ENCODE peak calls at places on chromosomes 1 and 21, in six cellular contexts. One of them, this sample, is unnamed.

GRCh38 chr21:27424601-27425000 is 457.7 kb upstream of the ADAMTS5 start:
- DNase-seq in K562: no peak
- DNase-seq in GM12878: no peak
- DNase-seq in SK-N-SH: no peak
- DNase-seq in H1: no peak
- DNase-seq in HepG2: no peak
- DNase-seq in this sample: no peak

GRCh38 chr1:164855930-164856329 is 296.9 kb downstream of the PBX1 start:
- DNase-seq in H1: no peak
- DNase-seq in SK-N-SH: no peak
- DNase-seq in HepG2: no peak
- DNase-seq in GM12878: no peak
- DNase-seq in K562: no peak
- DNase-seq in this sample: no peak

GRCh38 chr1:243493156-243494129 is 237.6 kb downstream of the SDCCAG8 start:
- DNase-seq in H1: no peak
- DNase-seq in HepG2: no peak
- DNase-seq in GM12878: no peak
- DNase-seq in K562: no peak
- DNase-seq in SK-N-SH: peak; percentile 61
- DNase-seq in this sample: no peak

GRCh38 chr21:37045139-37045538 is 27.7 kb downstream of the PIGP start:
- DNase-seq in K562: no peak
- DNase-seq in SK-N-SH: no peak
- DNase-seq in HepG2: no peak
- DNase-seq in H1: no peak
- DNase-seq in GM12878: no peak
- DNase-seq in this sample: peak; percentile 35

GRCh38 chr1:222767152-222767571 is 30.2 kb downstream of the FAM177B start:
- DNase-seq in H1: no peak
- DNase-seq in K562: no peak
- DNase-seq in SK-N-SH: no peak
- DNase-seq in GM12878: no peak
- DNase-seq in HepG2: no peak
- DNase-seq in this sample: no peak

GRCh38 chr1:7503691-7504437 is 267.2 kb upstream of the VAMP3 start:
- DNase-seq in K562: no peak
- DNase-seq in GM12878: no peak
- DNase-seq in SK-N-SH: no peak
- DNase-seq in H1: no peak
- DNase-seq in HepG2: no peak
- DNase-seq in this sample: no peak

GRCh38 chr1:165894591-165894990 is 67.2 kb downstream of the UCK2 start:
- DNase-seq in HepG2: no peak
- DNase-seq in K562: no peak
- DNase-seq in H1: no peak
- DNase-seq in GM12878: no peak
- DNase-seq in SK-N-SH: no peak
- DNase-seq in this sample: no peak

GRCh38 chr21:42973309-42973990 is 912 bp upstream of the PKNOX1 start:
- DNase-seq in HepG2: no peak
- DNase-seq in K562: no peak
- DNase-seq in H1: no peak
- DNase-seq in SK-N-SH: no peak
- DNase-seq in GM12878: no peak
- DNase-seq in this sample: no peak

GRCh38 chr1:57124768-57125446 is 159.1 kb upstream of the C8B start:
- DNase-seq in HepG2: no peak
- DNase-seq in K562: no peak
- DNase-seq in SK-N-SH: no peak
- DNase-seq in GM12878: no peak
- DNase-seq in H1: no peak
- DNase-seq in this sample: no peak

GRCh38 chr1:1352784-1353388 is 3.7 kb upstream of the DVL1 start:
- DNase-seq in H1: no peak
- DNase-seq in HepG2: no peak
- DNase-seq in SK-N-SH: no peak
- DNase-seq in GM12878: no peak
- DNase-seq in K562: no peak
- DNase-seq in this sample: no peak

GRCh38 chr21:30668776-30669175 is 26.1 kb downstream of the KRTAP20-3 start:
- DNase-seq in GM12878: no peak
- DNase-seq in K562: no peak
- DNase-seq in SK-N-SH: no peak
- DNase-seq in HepG2: no peak
- DNase-seq in H1: no peak
- DNase-seq in this sample: no peak

GRCh38 chr1:88327391-88328267 is 356.4 kb upstream of the PKN2 start:
- DNase-seq in K562: no peak
- DNase-seq in H1: no peak
- DNase-seq in GM12878: no peak
- DNase-seq in HepG2: peak; percentile 64
- DNase-seq in SK-N-SH: no peak
- DNase-seq in this sample: no peak

GRCh38 chr1:70990460-70991253 is 57.0 kb downstream of the PTGER3 start:
- DNase-seq in SK-N-SH: no peak
- DNase-seq in GM12878: no peak
- DNase-seq in H1: no peak
- DNase-seq in K562: no peak
- DNase-seq in HepG2: no peak
- DNase-seq in this sample: no peak

GRCh38 chr1:96715482-96715881 is 6.1 kb upstream of the PTBP2 start:
- DNase-seq in GM12878: no peak
- DNase-seq in SK-N-SH: no peak
- DNase-seq in K562: no peak
- DNase-seq in HepG2: no peak
- DNase-seq in H1: no peak
- DNase-seq in this sample: no peak

GRCh38 chr1:11188381-11188780 is 774 bp upstream of the ANGPTL7 start:
- DNase-seq in HepG2: no peak
- DNase-seq in GM12878: no peak
- DNase-seq in H1: no peak
- DNase-seq in K562: no peak
- DNase-seq in SK-N-SH: no peak
- DNase-seq in this sample: no peak

GRCh38 chr1:58929667-58930325 is 145.9 kb upstream of the JUN start:
- DNase-seq in H1: no peak
- DNase-seq in HepG2: no peak
- DNase-seq in GM12878: no peak
- DNase-seq in SK-N-SH: no peak
- DNase-seq in K562: peak; percentile 57
- DNase-seq in this sample: no peak

GRCh38 chr1:33152685-33153432 is 29.0 kb downstream of the TRIM62 start:
- DNase-seq in K562: no peak
- DNase-seq in H1: peak; percentile 70
- DNase-seq in HepG2: peak; percentile 10
- DNase-seq in SK-N-SH: peak; percentile 72
- DNase-seq in GM12878: no peak
- DNase-seq in this sample: no peak

GRCh38 chr1:45945426-45945825 is 142.0 kb downstream of the MAST2 start:
- DNase-seq in K562: no peak
- DNase-seq in SK-N-SH: no peak
- DNase-seq in GM12878: no peak
- DNase-seq in HepG2: no peak
- DNase-seq in H1: no peak
- DNase-seq in this sample: no peak

GRCh38 chr21:34945288-34945687 is 103.8 kb downstream of the RUNX1 start:
- DNase-seq in SK-N-SH: no peak
- DNase-seq in H1: no peak
- DNase-seq in GM12878: no peak
- DNase-seq in HepG2: no peak
- DNase-seq in K562: no peak
- DNase-seq in this sample: no peak

GRCh38 chr1:156276532-156276931 is 6.1 kb downstream of the SMG5 start:
- DNase-seq in K562: no peak
- DNase-seq in SK-N-SH: no peak
- DNase-seq in H1: no peak
- DNase-seq in HepG2: no peak
- DNase-seq in GM12878: no peak
- DNase-seq in this sample: peak; percentile 18

GRCh38 chr1:178133291-178133989 is 39.5 kb downstream of the RASAL2 start:
- DNase-seq in H1: no peak
- DNase-seq in HepG2: no peak
- DNase-seq in K562: no peak
- DNase-seq in SK-N-SH: no peak
- DNase-seq in GM12878: no peak
- DNase-seq in this sample: no peak

GRCh38 chr1:41740058-41740457 is 178.7 kb downstream of the HIVEP3 start:
- DNase-seq in H1: no peak
- DNase-seq in GM12878: no peak
- DNase-seq in K562: no peak
- DNase-seq in HepG2: no peak
- DNase-seq in SK-N-SH: no peak
- DNase-seq in this sample: no peak

GRCh38 chr1:195768936-195769335 is 839.3 kb downstream of the KCNT2 start:
- DNase-seq in GM12878: no peak
- DNase-seq in HepG2: no peak
- DNase-seq in SK-N-SH: no peak
- DNase-seq in H1: no peak
- DNase-seq in K562: no peak
- DNase-seq in this sample: no peak

GRCh38 chr1:89890085-89890754 is 69.4 kb downstream of the LRRC8D start:
- DNase-seq in GM12878: no peak
- DNase-seq in SK-N-SH: no peak
- DNase-seq in H1: no peak
- DNase-seq in HepG2: no peak
- DNase-seq in K562: no peak
- DNase-seq in this sample: no peak

GRCh38 chr21:25568230-25568629 is 39.1 kb downstream of the MRPL39 start:
- DNase-seq in SK-N-SH: no peak
- DNase-seq in K562: no peak
- DNase-seq in GM12878: no peak
- DNase-seq in H1: no peak
- DNase-seq in HepG2: no peak
- DNase-seq in this sample: no peak

GRCh38 chr1:152096931-152097330 is 8.1 kb upstream of the TCHHL1 start:
- DNase-seq in HepG2: no peak
- DNase-seq in SK-N-SH: no peak
- DNase-seq in GM12878: no peak
- DNase-seq in H1: no peak
- DNase-seq in K562: no peak
- DNase-seq in this sample: no peak

GRCh38 chr1:1947493-1947892 is 28.4 kb upstream of the TMEM52 start:
- DNase-seq in SK-N-SH: no peak
- DNase-seq in K562: no peak
- DNase-seq in H1: no peak
- DNase-seq in HepG2: no peak
- DNase-seq in GM12878: no peak
- DNase-seq in this sample: no peak

GRCh38 chr21:39788383-39788782 is 43.4 kb downstream of the IGSF5 start:
- DNase-seq in GM12878: no peak
- DNase-seq in K562: peak; percentile 34
- DNase-seq in SK-N-SH: peak; percentile 75
- DNase-seq in H1: peak; percentile 65
- DNase-seq in HepG2: peak; percentile 71
- DNase-seq in this sample: no peak

GRCh38 chr1:110339427-110340206 is 440 bp downstream of the RBM15 start:
- DNase-seq in H1: peak; percentile 90
- DNase-seq in K562: peak; percentile 76
- DNase-seq in HepG2: peak; percentile 53
- DNase-seq in GM12878: no peak
- DNase-seq in SK-N-SH: peak; percentile 62
- DNase-seq in this sample: peak; percentile 55
- TF ChIP-seq GABPA in H1: no peak
- TF ChIP-seq GABPA in K562: peak; percentile 82
- TF ChIP-seq GABPA in HepG2: peak; percentile 49
- TF ChIP-seq GABPA in GM12878: peak; percentile 27
- TF ChIP-seq GABPA in SK-N-SH: peak; percentile 1
- TF ChIP-seq GABPA in this sample: no peak

GRCh38 chr1:226675720-226676357 is 63.2 kb downstream of the ITPKB start:
- DNase-seq in HepG2: no peak
- DNase-seq in K562: no peak
- DNase-seq in SK-N-SH: no peak
- DNase-seq in H1: no peak
- DNase-seq in GM12878: no peak
- DNase-seq in this sample: no peak

GRCh38 chr1:226677121-226678020 is 61.7 kb downstream of the ITPKB start:
- DNase-seq in H1: no peak
- DNase-seq in HepG2: no peak
- DNase-seq in SK-N-SH: no peak
- DNase-seq in K562: no peak
- DNase-seq in GM12878: no peak
- DNase-seq in this sample: peak; percentile 89

GRCh38 chr1:226678251-226678650 is 60.8 kb downstream of the ITPKB start:
- DNase-seq in HepG2: no peak
- DNase-seq in GM12878: no peak
- DNase-seq in SK-N-SH: no peak
- DNase-seq in H1: no peak
- DNase-seq in K562: no peak
- DNase-seq in this sample: no peak

GRCh38 chr1:226674892-226675719 is 64.0 kb downstream of the ITPKB start:
- DNase-seq in K562: no peak
- DNase-seq in H1: no peak
- DNase-seq in HepG2: no peak
- DNase-seq in GM12878: peak; percentile 71
- DNase-seq in SK-N-SH: no peak
- DNase-seq in this sample: no peak

DNA sequence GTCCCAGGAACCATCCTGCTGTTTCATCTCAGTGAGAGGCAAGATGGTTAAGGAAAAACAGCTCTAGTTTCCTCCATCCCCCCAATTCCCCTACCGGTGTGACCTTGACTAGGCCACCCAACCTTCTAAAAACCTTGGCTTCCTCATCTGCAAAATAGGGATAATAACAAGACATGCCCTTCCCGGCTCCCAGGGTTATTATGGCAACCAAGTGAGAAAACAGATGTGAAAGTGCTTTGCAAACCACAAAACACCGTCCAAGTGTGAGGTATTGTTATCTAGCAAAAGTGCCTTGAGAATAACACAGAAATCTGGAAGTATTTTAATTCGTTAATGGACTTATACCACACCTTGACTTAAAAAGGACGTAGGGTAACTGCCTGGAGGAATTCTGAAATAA is 62.7 kb downstream of the ITPKB start:
- DNase-seq in H1: no peak
- DNase-seq in K562: no peak
- DNase-seq in GM12878: no peak
- DNase-seq in HepG2: no peak
- DNase-seq in SK-N-SH: no peak
- DNase-seq in this sample: no peak
- TF ChIP-seq GABPA in H1: no peak
- TF ChIP-seq GABPA in K562: no peak
- TF ChIP-seq GABPA in GM12878: no peak
- TF ChIP-seq GABPA in HepG2: no peak
- TF ChIP-seq GABPA in SK-N-SH: no peak
- TF ChIP-seq GABPA in this sample: no peak

GRCh38 chr1:186244825-186245224 is 130.2 kb downstream of the TPR start:
- DNase-seq in K562: no peak
- DNase-seq in GM12878: no peak
- DNase-seq in HepG2: peak; percentile 5
- DNase-seq in H1: peak; percentile 52
- DNase-seq in SK-N-SH: no peak
- DNase-seq in this sample: peak; percentile 12
- TF ChIP-seq GABPA in K562: no peak
- TF ChIP-seq GABPA in GM12878: no peak
- TF ChIP-seq GABPA in HepG2: no peak
- TF ChIP-seq GABPA in H1: no peak
- TF ChIP-seq GABPA in SK-N-SH: no peak
- TF ChIP-seq GABPA in this sample: no peak

GRCh38 chr1:158952416-158952815 is 21.1 kb downstream of the PYHIN1 start:
- DNase-seq in GM12878: no peak
- DNase-seq in K562: no peak
- DNase-seq in HepG2: no peak
- DNase-seq in SK-N-SH: no peak
- DNase-seq in H1: no peak
- DNase-seq in this sample: peak; percentile 46

GRCh38 chr1:158951956-158952355 is 20.6 kb downstream of the PYHIN1 start:
- DNase-seq in HepG2: no peak
- DNase-seq in SK-N-SH: no peak
- DNase-seq in K562: peak; percentile 9
- DNase-seq in GM12878: peak; percentile 30
- DNase-seq in H1: no peak
- DNase-seq in this sample: peak; percentile 88
- TF ChIP-seq GABPA in HepG2: no peak
- TF ChIP-seq GABPA in SK-N-SH: no peak
- TF ChIP-seq GABPA in K562: no peak
- TF ChIP-seq GABPA in GM12878: no peak
- TF ChIP-seq GABPA in H1: no peak
- TF ChIP-seq GABPA in this sample: no peak

This sample was measured in HL-60.